ENCODE peak calls at places on chromosome 1, in five cellular contexts. D is gastrocnemius medialis, F is psoas muscle, V is choroid plexus epithelial cell, K is prostate gland. T is an unnamed sample.

GRCh38 chr1:192061556-192061955 is 96.7 kb upstream of the RGS18 start:
- DNase-seq in V (no peak), F (no peak), K (no peak), D (no peak), T (no peak)

GRCh38 chr1:79912813-79913212 is 906.3 kb upstream of the ADGRL4 start:
- DNase-seq in F (no peak), K (no peak), V (no peak), D (no peak), T (no peak)

GRCh38 chr1:191831572-191831971 is 326.7 kb upstream of the RGS18 start:
- DNase-seq in K (no peak), D (no peak), V (peak; percentile 9), F (no peak), T (no peak)

GRCh38 chr1:210289248-210289647 is 39.5 kb upstream of the HHAT start:
- DNase-seq in V (no peak), K (no peak), D (no peak), F (no peak), T (no peak)

GRCh38 chr1:14217384-14217783 is 381.1 kb upstream of the KAZN start:
- DNase-seq in D (no peak), K (no peak), F (no peak), V (peak; percentile 7), T (no peak)

GRCh38 chr1:145961425-145962156 is 2.8 kb downstream of the ANKRD34A start:
- DNase-seq in F (peak; percentile 63), V (peak; percentile 35), D (peak; percentile 66), K (no peak), T (no peak)

GRCh38 chr1:50426702-50427085 is 3.5 kb upstream of the DMRTA2 start:
- DNase-seq in K (no peak), V (no peak), D (no peak), F (no peak), T (no peak)

GRCh38 chr1:97084566-97084965 is 363.0 kb downstream of the PTBP2 start:
- DNase-seq in D (no peak), V (peak; percentile 7), F (no peak), K (no peak), T (no peak)

GRCh38 chr1:199463521-199464127 is 563.9 kb upstream of the NR5A2 start:
- DNase-seq in K (no peak), F (no peak), V (peak; percentile 83), D (no peak), T (no peak)

GRCh38 chr1:228043281-228043845 is 36.6 kb downstream of the WNT3A start:
- DNase-seq in V (no peak), K (no peak), F (no peak), D (no peak), T (peak; percentile 34)

GRCh38 chr1:9273177-9273576 is 19.5 kb upstream of the SPSB1 start:
- DNase-seq in V (no peak), F (no peak), D (no peak), K (no peak), T (no peak)
- TF ChIP-seq CTCF in V (peak; percentile 20), F (no peak), D (no peak), K (no peak), T (peak; percentile 15)

DNA sequence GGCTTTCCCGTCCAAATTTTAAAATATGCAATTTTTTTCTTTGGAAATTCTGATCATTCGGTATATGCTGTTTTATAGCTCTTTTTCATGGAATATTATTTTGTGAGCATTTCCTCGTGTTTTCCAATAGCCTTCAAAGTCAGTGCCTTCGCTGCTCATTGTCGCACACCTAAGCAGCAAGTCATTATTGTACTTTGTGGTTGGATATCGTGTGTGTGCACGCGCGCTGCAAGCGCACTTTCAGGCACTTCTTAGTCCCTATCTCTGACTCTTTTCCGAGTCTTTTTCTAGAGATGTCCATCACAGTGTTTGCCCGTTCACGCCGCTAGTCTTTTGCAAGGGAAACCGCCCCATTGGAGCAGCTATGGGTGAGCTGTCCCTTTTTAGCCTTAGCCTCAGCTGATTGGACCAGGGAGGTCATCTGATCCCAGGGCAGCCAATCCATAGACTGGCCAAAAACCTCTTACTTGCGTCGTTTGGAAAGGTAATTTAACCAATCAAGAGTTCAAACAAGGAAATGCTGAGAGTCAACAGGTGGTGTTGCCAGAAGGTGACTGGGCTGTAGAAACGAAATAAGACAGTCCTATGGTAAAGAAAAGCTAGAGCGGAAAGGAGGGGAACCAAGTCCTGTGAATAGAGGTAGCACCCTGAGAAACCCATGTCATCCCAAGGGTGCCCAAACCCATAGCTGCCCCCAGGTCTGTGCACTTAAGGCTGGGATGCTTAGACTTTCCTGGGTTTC is 710 bp upstream of the HYI start:
- DNase-seq in V (peak; percentile 93), F (peak; percentile 70), D (peak; percentile 79), K (peak; percentile 61), T (no peak)
- TF ChIP-seq CTCF in V (no peak), F (no peak), D (no peak), K (no peak), T (no peak)

GRCh38 chr1:60982539-60982938 is 99.8 kb upstream of the NFIA start:
- DNase-seq in D (no peak), F (no peak), K (no peak), V (no peak), T (no peak)

GRCh38 chr1:60981357-60981756 is 101.0 kb upstream of the NFIA start:
- DNase-seq in K (no peak), V (no peak), D (no peak), F (no peak), T (no peak)

GRCh38 chr1:60974973-60975372 is 107.4 kb upstream of the NFIA start:
- DNase-seq in K (no peak), V (no peak), F (no peak), D (no peak), T (no peak)

GRCh38 chr1:60977661-60978060 is 104.7 kb upstream of the NFIA start:
- DNase-seq in V (no peak), D (no peak), K (no peak), F (no peak), T (no peak)

DNA sequence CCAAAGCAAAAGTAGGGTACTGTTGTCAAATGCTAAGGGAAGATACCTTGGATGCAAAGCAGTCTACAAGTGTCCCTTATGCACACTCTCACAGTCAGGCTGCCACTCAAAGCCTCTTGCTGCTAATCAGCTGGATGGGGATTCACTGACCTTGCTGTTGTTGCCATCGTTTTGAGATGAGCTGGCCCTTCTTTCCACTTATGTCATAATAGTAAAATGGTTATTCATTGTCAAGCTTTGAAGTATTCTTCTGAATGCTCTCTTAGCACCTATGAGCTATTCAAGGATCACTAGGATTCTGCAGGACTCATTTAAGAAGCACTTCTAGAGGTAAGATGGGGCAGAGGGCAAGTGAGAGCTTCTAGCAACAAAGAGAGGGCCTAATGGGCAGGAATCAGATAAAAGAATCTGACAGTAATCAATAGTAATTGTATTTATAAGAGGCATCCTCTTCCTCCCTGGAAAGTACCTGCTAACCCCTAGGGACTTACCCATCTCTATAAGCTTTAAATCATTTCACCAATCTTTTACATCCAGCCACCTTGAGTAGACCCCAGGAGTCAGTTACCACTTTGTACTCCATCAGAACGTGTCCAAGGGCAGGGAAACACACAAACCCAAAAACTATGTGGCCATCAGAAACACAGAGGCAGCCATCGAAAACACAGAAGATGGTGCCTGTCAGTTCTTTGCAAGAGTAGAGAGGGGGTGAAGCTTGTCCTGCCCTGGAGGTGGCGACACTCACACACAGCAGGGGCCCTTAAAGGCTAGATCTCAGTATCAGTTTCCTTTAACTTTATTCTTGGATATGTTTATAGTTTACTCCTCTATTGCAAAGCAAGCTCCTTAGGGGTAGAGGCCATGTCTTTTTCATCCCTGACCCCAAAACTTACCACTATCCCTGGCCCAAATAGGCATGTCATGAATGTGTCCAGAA is 103.7 kb upstream of the NFIA start:
- DNase-seq in K (peak; percentile 12), D (peak; percentile 39), V (peak; percentile 71), F (peak; percentile 20), T (no peak)
- TF ChIP-seq CTCF in K (no peak), D (peak; percentile 49), V (peak; percentile 80), F (peak; percentile 49), T (peak; percentile 72)

GRCh38 chr1:35298464-35298863 is 30.0 kb downstream of the ZMYM4 start:
- DNase-seq in K (peak; percentile 40), D (peak; percentile 18), F (no peak), V (peak; percentile 68), T (no peak)
- TF ChIP-seq CTCF in K (no peak), D (no peak), F (peak; percentile 39), V (peak; percentile 68), T (peak; percentile 78)

GRCh38 chr1:204476563-204476962 is 18.0 kb downstream of the PIK3C2B start:
- DNase-seq in D (no peak), V (no peak), K (no peak), F (no peak), T (no peak)
- TF ChIP-seq CTCF in D (no peak), V (no peak), K (no peak), F (no peak), T (no peak)

GRCh38 chr1:37676281-37677243 is 15.8 kb upstream of the CDCA8 start:
- DNase-seq in K (peak; percentile 17), D (no peak), V (no peak), F (no peak), T (no peak)
- TF ChIP-seq CTCF in K (no peak), D (no peak), V (no peak), F (no peak), T (no peak)

GRCh38 chr1:239434181-239434580 is 47.8 kb downstream of the CHRM3 start:
- DNase-seq in V (no peak), K (no peak), F (no peak), D (no peak), T (no peak)

GRCh38 chr1:239428311-239428710 is 41.9 kb downstream of the CHRM3 start:
- DNase-seq in K (no peak), V (no peak), D (no peak), F (no peak), T (no peak)

GRCh38 chr1:239432255-239432654 is 45.9 kb downstream of the CHRM3 start:
- DNase-seq in D (no peak), V (no peak), F (no peak), K (no peak), T (no peak)

GRCh38 chr1:239426821-239427495 is 40.6 kb downstream of the CHRM3 start:
- DNase-seq in K (no peak), D (no peak), F (no peak), V (no peak), T (no peak)

DNA sequence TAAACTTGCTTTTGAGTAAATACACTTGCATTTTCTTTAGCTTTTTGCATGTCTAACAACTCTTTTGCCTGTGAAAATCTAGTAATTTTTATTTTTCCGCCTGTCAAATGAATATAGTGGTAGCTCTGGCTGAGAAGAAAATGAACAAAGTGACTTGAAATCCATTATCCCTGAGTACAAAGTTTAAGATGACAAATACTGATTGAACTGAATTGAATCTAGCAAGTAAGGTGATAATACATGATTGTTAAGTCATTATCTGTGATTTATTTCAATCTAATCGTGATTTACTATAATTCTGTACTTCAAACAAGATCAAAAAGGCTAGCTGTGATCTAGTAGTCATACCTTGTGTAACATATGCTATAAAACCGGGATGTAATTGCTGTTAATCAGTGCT is 42.8 kb downstream of the CHRM3 start:
- DNase-seq in V (no peak), D (no peak), F (no peak), K (no peak), T (no peak)
- TF ChIP-seq CTCF in V (no peak), D (no peak), F (no peak), K (no peak), T (no peak)

GRCh38 chr1:248873409-248873992 is 14.6 kb upstream of the ZNF692 start:
- DNase-seq in V (peak; percentile 98), F (peak; percentile 92), K (peak; percentile 91), D (peak; percentile 93), T (no peak)
- TF ChIP-seq CTCF in V (no peak), F (no peak), K (no peak), D (no peak), T (peak; percentile 37)

GRCh38 chr1:239872554-239872953 is 219.1 kb upstream of the FMN2 start:
- DNase-seq in K (no peak), V (no peak), D (no peak), F (no peak), T (no peak)

GRCh38 chr1:239870194-239870593 is 221.5 kb upstream of the FMN2 start:
- DNase-seq in D (no peak), V (no peak), F (no peak), K (no peak), T (no peak)

GRCh38 chr1:239868117-239868516 is 223.6 kb upstream of the FMN2 start:
- DNase-seq in V (no peak), D (no peak), K (no peak), F (no peak), T (no peak)
- TF ChIP-seq CTCF in V (no peak), D (no peak), K (no peak), F (no peak), T (peak; percentile 22)